ENCODE peak calls at places on chromosomes 16 and 17, in five cellular contexts. N, F, H, R and G are unnamed samples.

GRCh38 chr17:82200135-82200534 is 12.5 kb downstream of the CCDC57 start:
- DNase-seq in N (no peak), F (no peak), H (no peak), R (no peak), G (no peak)

GRCh38 chr16:47715442-47716054 is 254.4 kb downstream of the PHKB start:
- DNase-seq in N (no peak), F (no peak), H (no peak), R (no peak), G (no peak)

GRCh38 chr16:22357635-22357971 is 16.8 kb downstream of the CDR2 start:
- DNase-seq in N (no peak), F (peak; percentile 48), H (no peak), R (no peak), G (no peak)

GRCh38 chr17:61401280-61402072 is 1.8 kb downstream of the TBX2 start:
- DNase-seq in N (no peak), F (no peak), H (no peak), R (no peak), G (peak; percentile 49)

GRCh38 chr16:55261301-55261700 is 62.7 kb upstream of the IRX6 start:
- DNase-seq in N (no peak), F (no peak), H (no peak), R (no peak), G (no peak)

GRCh38 chr16:85413713-85414663 is 199.1 kb upstream of the GSE1 start:
- DNase-seq in N (no peak), F (peak; percentile 14), H (peak; percentile 10), R (no peak), G (no peak)

GRCh38 chr16:69318911-69319289 is 7.8 kb downstream of the VPS4A start:
- DNase-seq in N (no peak), F (no peak), H (no peak), R (no peak), G (no peak)

GRCh38 chr17:63534078-63534570 is 11.0 kb downstream of the KCNH6 start:
- DNase-seq in N (no peak), F (no peak), H (no peak), R (no peak), G (no peak)

GRCh38 chr17:79844869-79845600 is 5.8 kb upstream of the CBX4 start:
- DNase-seq in N (peak; percentile 63), F (peak; percentile 70), H (peak; percentile 57), R (no peak), G (peak; percentile 58)

GRCh38 chr16:85423631-85424030 is 189.5 kb upstream of the GSE1 start:
- DNase-seq in N (no peak), F (no peak), H (no peak), R (no peak), G (no peak)

GRCh38 chr17:48542956-48543853 is 1.7 kb downstream of the HOXB2 start:
- DNase-seq in N (peak; percentile 45), F (no peak), H (no peak), R (peak; percentile 70), G (peak; percentile 75)

GRCh38 chr16:53502331-53503269 is at the start of gene AKTIP:
- DNase-seq in N (peak; percentile 54), F (peak; percentile 27), H (peak; percentile 25), R (peak; percentile 43), G (peak; percentile 67)

GRCh38 chr16:58105619-58106018 is 23.6 kb downstream of the CFAP20 start:
- DNase-seq in N (no peak), F (no peak), H (no peak), R (no peak), G (peak; percentile 9)

GRCh38 chr16:15907863-15908478 is 19.6 kb upstream of the CEP20 start:
- DNase-seq in N (peak; percentile 41), F (peak; percentile 98), H (peak; percentile 25), R (peak; percentile 48), G (peak; percentile 26)

GRCh38 chr17:79026345-79027273 is 2.6 kb downstream of the C1QTNF1 start:
- DNase-seq in N (peak; percentile 95), F (no peak), H (no peak), R (peak; percentile 76), G (peak; percentile 73)

GRCh38 chr16:7791191-7791590 is 458.5 kb downstream of the RBFOX1 start:
- DNase-seq in N (no peak), F (no peak), H (no peak), R (no peak), G (no peak)

GRCh38 chr16:49825006-49825405 is 30.9 kb downstream of the ZNF423 start:
- DNase-seq in N (no peak), F (no peak), H (no peak), R (no peak), G (no peak)

GRCh38 chr17:62692721-62693431 is 65.4 kb downstream of the MRC2 start:
- DNase-seq in N (peak; percentile 50), F (no peak), H (no peak), R (no peak), G (peak; percentile 61)

GRCh38 chr17:69961488-69962145 is 113.4 kb upstream of the KCNJ16 start:
- DNase-seq in N (peak; percentile 34), F (peak; percentile 3), H (no peak), R (no peak), G (no peak)

GRCh38 chr17:37710344-37710886 is 34.4 kb downstream of the HNF1B start:
- DNase-seq in N (peak; percentile 10), F (peak; percentile 25), H (no peak), R (no peak), G (peak; percentile 56)
- H3K27ac ChIP-seq in N (no peak overlapping the region), F (no peak overlapping the region), H (no peak overlapping the region), R (no peak overlapping the region), G (no peak overlapping the region)

GRCh38 chr17:57107498-57108101 is 22.6 kb downstream of the AKAP1 start:
- DNase-seq in N (peak; percentile 98), F (no peak), H (no peak), R (peak; percentile 95), G (peak; percentile 8)
- H4K20me1 ChIP-seq in N (no peaks in the 10 kb centered on the region), F (peaks cover 8% of the 10 kb centered on the region), H (peaks cover 66% of the 10 kb centered on the region), R (no peaks in the 10 kb centered on the region), G (no peaks in the 10 kb centered on the region)

DNA sequence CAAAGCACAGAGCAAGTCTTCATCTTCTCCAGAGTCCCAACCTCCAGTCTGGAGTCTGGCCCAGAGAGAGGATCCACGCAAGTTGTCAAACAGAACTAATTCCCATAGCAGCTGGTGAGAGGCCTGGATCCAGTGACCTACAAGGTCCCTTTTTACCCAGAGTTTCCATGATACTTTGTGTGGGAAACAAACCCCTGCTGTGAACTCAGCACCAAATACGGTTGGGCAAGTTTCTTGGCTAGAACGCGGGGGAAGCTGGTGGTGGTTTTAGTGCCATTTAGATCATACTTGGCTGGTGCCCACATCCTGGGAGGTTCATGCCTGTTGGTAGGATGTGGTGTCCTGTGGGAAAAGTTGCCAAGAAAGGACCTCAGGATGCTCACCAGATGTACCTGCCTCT is 18.1 kb downstream of the TMC7 start:
- DNase-seq in N (peak; percentile 98), F (no peak), H (peak; percentile 31), R (peak; percentile 99), G (peak; percentile 94)
- H3K27ac ChIP-seq in N (peak overlapping the region; percentile 100), F (no peak overlapping the region), H (no peak overlapping the region), R (peak overlapping the region; percentile 91), G (peak overlapping the region; percentile 94)

GRCh38 chr17:46169913-46170312 is 23.3 kb downstream of the KANSL1 start:
- DNase-seq in N (no peak), F (no peak), H (no peak), R (no peak), G (no peak)
- H4K20me1 ChIP-seq in N (peaks cover 47% of the 10 kb centered on the region), F (peaks cover 32% of the 10 kb centered on the region), H (peaks cover 86% of the 10 kb centered on the region), R (peaks cover 7% of the 10 kb centered on the region), G (peaks cover 61% of the 10 kb centered on the region)

GRCh38 chr17:45299311-45299710 is 17.5 kb downstream of the MAP3K14 start:
- DNase-seq in N (no peak), F (peak; percentile 34), H (no peak), R (no peak), G (no peak)
- H3K27ac ChIP-seq in N (no peak overlapping the region), F (peak overlapping the region; percentile 34), H (no peak overlapping the region), R (no peak overlapping the region), G (peak overlapping the region; percentile 8)

DNA sequence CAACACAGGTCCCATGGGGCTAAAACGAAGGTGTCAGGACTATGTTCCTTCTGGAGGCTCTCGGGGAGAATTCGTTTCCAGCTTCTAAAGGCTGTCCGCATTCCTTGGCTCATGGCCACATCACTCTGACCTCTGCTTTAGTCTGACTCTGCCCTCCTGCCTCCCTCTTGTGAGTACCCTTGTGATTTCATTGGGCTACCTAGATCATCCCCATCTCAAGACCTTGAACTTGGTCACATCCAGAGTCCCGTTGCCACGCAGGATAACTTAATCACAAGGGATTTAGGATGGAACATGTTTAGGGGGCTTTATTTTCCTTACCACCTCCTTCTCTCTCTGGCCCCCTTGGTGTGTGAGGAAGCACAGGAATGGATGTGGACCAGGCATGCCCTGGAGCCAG is 160.9 kb upstream of the PLCG2 start:
- DNase-seq in N (no peak), F (no peak), H (no peak), R (no peak), G (no peak)
- H4K20me1 ChIP-seq in N (no peaks in the 10 kb centered on the region), F (no peaks in the 10 kb centered on the region), H (peaks cover 83% of the 10 kb centered on the region), R (no peaks in the 10 kb centered on the region), G (no peaks in the 10 kb centered on the region)

GRCh38 chr17:53135969-53136368 is 686.8 kb upstream of the KIF2B start:
- DNase-seq in N (no peak), F (no peak), H (no peak), R (no peak), G (no peak)

GRCh38 chr17:53141731-53142130 is 681.0 kb upstream of the KIF2B start:
- DNase-seq in N (no peak), F (no peak), H (no peak), R (no peak), G (no peak)

GRCh38 chr17:53142890-53143289 is 679.8 kb upstream of the KIF2B start:
- DNase-seq in N (peak; percentile 19), F (no peak), H (no peak), R (no peak), G (no peak)

GRCh38 chr17:53137919-53138318 is 684.8 kb upstream of the KIF2B start:
- DNase-seq in N (no peak), F (no peak), H (no peak), R (no peak), G (no peak)

GRCh38 chr17:53141280-53141679 is 681.4 kb upstream of the KIF2B start:
- DNase-seq in N (no peak), F (no peak), H (no peak), R (no peak), G (no peak)
- H3K27ac ChIP-seq in N (no peak overlapping the region), F (no peak overlapping the region), H (no peak overlapping the region), R (no peak overlapping the region), G (no peak overlapping the region)